ENCODE peak calls at places on chromosomes 3 and 15, in nine cellular contexts. One of them, this sample, is unnamed.

GRCh38 chr3:125140011-125140813 is 72.3 kb downstream of the SLC12A8 start:
- DNase-seq in nephron progenitor cell: no peak
- DNase-seq in amniotic stem cell: peak; percentile 36
- DNase-seq in right cardiac atrium: no peak
- DNase-seq in AG08396: peak; percentile 26
- DNase-seq in RPMI8226: no peak
- DNase-seq in GDM1: no peak
- DNase-seq in NCI-H1436: no peak
- DNase-seq in GM13976: no peak
- DNase-seq in this sample: no peak

GRCh38 chr15:99249270-99249817 is at the start of gene TTC23:
- DNase-seq in nephron progenitor cell: peak; percentile 6
- DNase-seq in amniotic stem cell: peak; percentile 65
- DNase-seq in right cardiac atrium: no peak
- DNase-seq in AG08396: peak; percentile 81
- DNase-seq in RPMI8226: peak; percentile 60
- DNase-seq in GDM1: no peak
- DNase-seq in NCI-H1436: no peak
- DNase-seq in GM13976: no peak
- DNase-seq in this sample: no peak

GRCh38 chr3:124766113-124767095 is 36.2 kb downstream of the UMPS start:
- DNase-seq in nephron progenitor cell: no peak
- DNase-seq in amniotic stem cell: no peak
- DNase-seq in right cardiac atrium: no peak
- DNase-seq in AG08396: no peak
- DNase-seq in RPMI8226: no peak
- DNase-seq in GDM1: no peak
- DNase-seq in NCI-H1436: no peak
- DNase-seq in GM13976: no peak
- DNase-seq in this sample: no peak

GRCh38 chr3:186588619-186589018 is 18.1 kb downstream of the DNAJB11 start:
- DNase-seq in nephron progenitor cell: no peak
- DNase-seq in amniotic stem cell: no peak
- DNase-seq in right cardiac atrium: no peak
- DNase-seq in AG08396: no peak
- DNase-seq in RPMI8226: no peak
- DNase-seq in GDM1: no peak
- DNase-seq in NCI-H1436: no peak
- DNase-seq in GM13976: no peak
- DNase-seq in this sample: no peak

GRCh38 chr3:193677734-193678133 is 84.7 kb downstream of the OPA1 start:
- DNase-seq in nephron progenitor cell: no peak
- DNase-seq in amniotic stem cell: no peak
- DNase-seq in right cardiac atrium: no peak
- DNase-seq in AG08396: no peak
- DNase-seq in RPMI8226: no peak
- DNase-seq in GDM1: no peak
- DNase-seq in NCI-H1436: no peak
- DNase-seq in GM13976: no peak
- DNase-seq in this sample: no peak

GRCh38 chr15:68385240-68385561 is 46.8 kb downstream of the ITGA11 start:
- DNase-seq in nephron progenitor cell: no peak
- DNase-seq in amniotic stem cell: no peak
- DNase-seq in right cardiac atrium: no peak
- DNase-seq in AG08396: no peak
- DNase-seq in RPMI8226: no peak
- DNase-seq in GDM1: no peak
- DNase-seq in NCI-H1436: no peak
- DNase-seq in GM13976: no peak
- DNase-seq in this sample: no peak

GRCh38 chr3:6062226-6063187 is 798.4 kb upstream of the GRM7 start:
- DNase-seq in nephron progenitor cell: no peak
- DNase-seq in amniotic stem cell: no peak
- DNase-seq in right cardiac atrium: no peak
- DNase-seq in AG08396: no peak
- DNase-seq in RPMI8226: no peak
- DNase-seq in GDM1: no peak
- DNase-seq in NCI-H1436: no peak
- DNase-seq in GM13976: no peak
- DNase-seq in this sample: no peak

GRCh38 chr3:15647629-15648167 is 46.2 kb downstream of the BTD start:
- DNase-seq in nephron progenitor cell: no peak
- DNase-seq in amniotic stem cell: peak; percentile 58
- DNase-seq in right cardiac atrium: no peak
- DNase-seq in AG08396: peak; percentile 37
- DNase-seq in RPMI8226: peak; percentile 91
- DNase-seq in GDM1: peak; percentile 79
- DNase-seq in NCI-H1436: no peak
- DNase-seq in GM13976: peak; percentile 71
- DNase-seq in this sample: peak; percentile 92

GRCh38 chr3:64686446-64686908 is 1.3 kb downstream of the ADAMTS9 start:
- DNase-seq in nephron progenitor cell: peak; percentile 55
- DNase-seq in amniotic stem cell: no peak
- DNase-seq in right cardiac atrium: no peak
- DNase-seq in AG08396: peak; percentile 38
- DNase-seq in RPMI8226: peak; percentile 29
- DNase-seq in GDM1: no peak
- DNase-seq in NCI-H1436: no peak
- DNase-seq in GM13976: peak; percentile 27
- DNase-seq in this sample: peak; percentile 4

GRCh38 chr15:61780278-61780677 is 280.0 kb downstream of the VPS13C start:
- DNase-seq in nephron progenitor cell: no peak
- DNase-seq in amniotic stem cell: no peak
- DNase-seq in right cardiac atrium: no peak
- DNase-seq in AG08396: no peak
- DNase-seq in RPMI8226: no peak
- DNase-seq in GDM1: no peak
- DNase-seq in NCI-H1436: no peak
- DNase-seq in GM13976: no peak
- DNase-seq in this sample: no peak

GRCh38 chr3:24829632-24830229 is 335.1 kb upstream of the THRB start:
- DNase-seq in nephron progenitor cell: peak; percentile 39
- DNase-seq in amniotic stem cell: no peak
- DNase-seq in right cardiac atrium: peak; percentile 30
- DNase-seq in AG08396: peak; percentile 14
- DNase-seq in RPMI8226: peak; percentile 7
- DNase-seq in GDM1: no peak
- DNase-seq in NCI-H1436: no peak
- DNase-seq in GM13976: no peak
- DNase-seq in this sample: no peak

GRCh38 chr15:29698030-29698701 is 124.1 kb downstream of the TJP1 start:
- DNase-seq in nephron progenitor cell: no peak
- DNase-seq in amniotic stem cell: no peak
- DNase-seq in right cardiac atrium: no peak
- DNase-seq in AG08396: no peak
- DNase-seq in RPMI8226: no peak
- DNase-seq in GDM1: no peak
- DNase-seq in NCI-H1436: no peak
- DNase-seq in GM13976: no peak
- DNase-seq in this sample: no peak

GRCh38 chr15:52419494-52419893 is 109.2 kb downstream of the MYO5A start:
- DNase-seq in nephron progenitor cell: no peak
- DNase-seq in amniotic stem cell: no peak
- DNase-seq in right cardiac atrium: no peak
- DNase-seq in AG08396: no peak
- DNase-seq in RPMI8226: no peak
- DNase-seq in GDM1: peak; percentile 1
- DNase-seq in NCI-H1436: no peak
- DNase-seq in GM13976: no peak
- DNase-seq in this sample: no peak

GRCh38 chr3:183182732-183183610 is 20.4 kb upstream of the LAMP3 start:
- DNase-seq in nephron progenitor cell: no peak
- DNase-seq in amniotic stem cell: no peak
- DNase-seq in right cardiac atrium: no peak
- DNase-seq in AG08396: no peak
- DNase-seq in RPMI8226: no peak
- DNase-seq in GDM1: no peak
- DNase-seq in NCI-H1436: no peak
- DNase-seq in GM13976: no peak
- DNase-seq in this sample: no peak

GRCh38 chr3:143041901-143042300 is 40.5 kb downstream of the U2SURP start:
- DNase-seq in nephron progenitor cell: no peak
- DNase-seq in amniotic stem cell: no peak
- DNase-seq in right cardiac atrium: no peak
- DNase-seq in AG08396: no peak
- DNase-seq in RPMI8226: no peak
- DNase-seq in GDM1: no peak
- DNase-seq in NCI-H1436: no peak
- DNase-seq in GM13976: no peak
- DNase-seq in this sample: no peak

GRCh38 chr3:149224736-149225594 is 3.3 kb upstream of the CP start:
- DNase-seq in nephron progenitor cell: no peak
- DNase-seq in amniotic stem cell: peak; percentile 28
- DNase-seq in right cardiac atrium: no peak
- DNase-seq in AG08396: peak; percentile 62
- DNase-seq in RPMI8226: peak; percentile 23
- DNase-seq in GDM1: peak; percentile 3
- DNase-seq in NCI-H1436: no peak
- DNase-seq in GM13976: peak; percentile 60
- DNase-seq in this sample: peak; percentile 49

GRCh38 chr3:143443851-143444331 is 324.3 kb downstream of the CHST2 start:
- DNase-seq in nephron progenitor cell: no peak
- DNase-seq in amniotic stem cell: peak; percentile 90
- DNase-seq in right cardiac atrium: peak; percentile 55
- DNase-seq in AG08396: peak; percentile 77
- DNase-seq in RPMI8226: no peak
- DNase-seq in GDM1: peak; percentile 47
- DNase-seq in NCI-H1436: no peak
- DNase-seq in GM13976: no peak
- DNase-seq in this sample: peak; percentile 79

This sample was measured in KBM-7.